ENCODE peak calls at places on chromosome 3, in nine cellular contexts. N is dorsolateral prefrontal cortex; V is SHP77 treated with DMSO at 0.1 percent for 48 hours; D is brain microvascular endothelial cell; S is NCI-H69; K is ovary; E is fibroblast of the conjunctiva; R is stimulated activated CD4-positive, alpha-beta T cell treated with anti-CD3 and anti-CD28 coated beads, Interleukin-12 subunit alpha, Interleukin-12 subunit beta, amount 100 ng/mL, for 48 hours; Q is non-pigmented ciliary epithelial cell. A is an unnamed sample.

GRCh38 chr3:9028134-9028533 is 64.9 kb upstream of the RAD18 start:
- DNase-seq in R (no peak), K (peak; percentile 95), N (peak; percentile 85), V (no peak), D (peak; percentile 11), S (no peak), E (peak; percentile 61), Q (no peak), A (peak; percentile 31)

GRCh38 chr3:171261487-171261886 is 198.7 kb downstream of the TNIK start:
- DNase-seq in R (no peak), K (no peak), Q (no peak), D (no peak), V (no peak), N (no peak), S (no peak), E (no peak), A (no peak)

GRCh38 chr3:37731895-37732294 is 129.8 kb upstream of the CTDSPL start:
- DNase-seq in K (no peak), R (no peak), S (no peak), D (no peak), E (no peak), Q (no peak), V (no peak), N (no peak), A (no peak)

GRCh38 chr3:126987129-126987528 is 4.2 kb downstream of the PLXNA1 start:
- DNase-seq in E (no peak), Q (no peak), D (no peak), V (no peak), K (no peak), N (no peak), R (no peak), S (no peak), A (no peak)

GRCh38 chr3:57036952-57037351 is 23.5 kb upstream of the SPATA12 start:
- DNase-seq in K (no peak), Q (no peak), V (no peak), D (no peak), S (no peak), N (no peak), R (no peak), E (no peak), A (no peak)

GRCh38 chr3:32109256-32109655 is 2.8 kb downstream of the GPD1L start:
- DNase-seq in S (peak; percentile 49), V (no peak), R (no peak), N (peak; percentile 66), K (peak; percentile 81), Q (no peak), E (peak; percentile 74), D (peak; percentile 9), A (peak; percentile 67)

GRCh38 chr3:165874663-165875489 is 37.7 kb upstream of the BCHE start:
- DNase-seq in K (no peak), Q (no peak), E (no peak), S (no peak), N (no peak), R (no peak), V (no peak), D (no peak), A (no peak)

GRCh38 chr3:110755345-110755744 is 316.3 kb upstream of the NECTIN3 start:
- DNase-seq in R (no peak), V (no peak), N (no peak), E (no peak), K (no peak), D (no peak), S (no peak), Q (no peak), A (no peak)

GRCh38 chr3:150216866-150217600 is 191.1 kb upstream of the TSC22D2 start:
- DNase-seq in R (no peak), S (peak; percentile 83), K (no peak), N (no peak), Q (no peak), D (no peak), E (no peak), V (no peak), A (no peak)

GRCh38 chr3:46353639-46354410 is at the start of gene CCR2:
- DNase-seq in S (no peak), V (no peak), K (no peak), E (no peak), N (no peak), D (no peak), R (no peak), Q (no peak), A (no peak)

GRCh38 chr3:57163751-57164150 is 1.4 kb downstream of the IL17RD start:
- DNase-seq in R (no peak), Q (no peak), V (no peak), K (no peak), N (no peak), D (no peak), S (no peak), E (no peak), A (no peak)

GRCh38 chr3:42489116-42489936 is 13.1 kb upstream of the VIPR1 start:
- DNase-seq in S (no peak), R (no peak), K (no peak), D (no peak), E (no peak), N (no peak), V (no peak), Q (no peak), A (no peak)

GRCh38 chr3:25074151-25074550 is 353.9 kb upstream of the RARB start:
- DNase-seq in V (no peak), R (no peak), N (no peak), S (peak; percentile 30), K (no peak), E (no peak), Q (no peak), D (no peak), A (no peak)

GRCh38 chr3:127037021-127037400 is 54.1 kb downstream of the PLXNA1 start:
- DNase-seq in N (no peak), V (no peak), E (no peak), Q (no peak), K (no peak), S (no peak), D (no peak), R (no peak), A (no peak)

GRCh38 chr3:10370429-10370828 is 49.5 kb upstream of the SEC13 start:
- DNase-seq in D (peak; percentile 64), N (peak; percentile 75), K (no peak), S (no peak), R (no peak), E (no peak), Q (no peak), V (peak; percentile 5), A (no peak)

GRCh38 chr3:46619845-46620778 is 7.8 kb downstream of the FAM240A start:
- DNase-seq in N (no peak), E (no peak), Q (no peak), R (no peak), D (no peak), S (peak; percentile 64), K (no peak), V (no peak), A (no peak)

GRCh38 chr3:8303466-8303865 is 198.2 kb upstream of the LMCD1 start:
- DNase-seq in K (no peak), S (no peak), N (no peak), V (peak; percentile 43), Q (no peak), R (no peak), E (no peak), D (no peak), A (no peak)

GRCh38 chr3:184077881-184078280 is 19.0 kb upstream of the HTR3E start:
- DNase-seq in K (no peak), Q (no peak), S (peak; percentile 48), N (no peak), R (no peak), E (no peak), D (no peak), V (no peak), A (no peak)

GRCh38 chr3:44439499-44440295 is 37.8 kb downstream of the ZNF445 start:
- DNase-seq in R (peak; percentile 72), Q (peak; percentile 56), E (no peak), K (peak; percentile 33), V (no peak), S (no peak), D (peak; percentile 93), N (peak; percentile 3), A (no peak)

GRCh38 chr3:196903740-196904139 is 36.0 kb downstream of the SENP5 start:
- DNase-seq in E (no peak), R (no peak), Q (no peak), D (no peak), S (no peak), V (no peak), N (no peak), K (no peak), A (no peak)

GRCh38 chr3:122189357-122189756 is 5.9 kb downstream of the CASR start:
- DNase-seq in S (no peak), Q (no peak), K (no peak), D (no peak), N (no peak), V (no peak), E (no peak), R (no peak), A (no peak)

GRCh38 chr3:2172561-2173171 is 74.0 kb downstream of the CNTN4 start:
- DNase-seq in N (no peak), S (peak; percentile 92), E (no peak), R (no peak), V (peak; percentile 31), Q (no peak), K (no peak), D (no peak), A (no peak)

GRCh38 chr3:193803288-193803687 is 210.3 kb downstream of the OPA1 start:
- DNase-seq in Q (no peak), V (no peak), N (no peak), D (no peak), S (peak; percentile 87), E (no peak), K (no peak), R (no peak), A (no peak)

GRCh38 chr3:176046717-176047116 is 1150.6 kb downstream of the TBL1XR1 start:
- DNase-seq in D (no peak), R (no peak), N (no peak), K (no peak), Q (no peak), V (no peak), E (no peak), S (peak; percentile 74), A (no peak)

GRCh38 chr3:12444582-12445468 is 39.5 kb upstream of the TSEN2 start:
- DNase-seq in K (no peak), V (no peak), R (no peak), N (no peak), S (peak; percentile 70), Q (no peak), E (no peak), D (peak; percentile 19), A (no peak)

GRCh38 chr3:144270100-144270499 is 298.5 kb downstream of the DIPK2A start:
- DNase-seq in S (no peak), R (no peak), V (no peak), D (no peak), Q (no peak), E (no peak), K (no peak), N (no peak), A (no peak)

GRCh38 chr3:143134446-143134845 is 14.9 kb downstream of the CHST2 start:
- DNase-seq in R (no peak), K (no peak), E (no peak), Q (no peak), V (no peak), N (no peak), D (no peak), S (peak; percentile 94), A (no peak)

GRCh38 chr3:65632409-65632808 is 406.3 kb downstream of the MAGI1 start:
- DNase-seq in V (no peak), Q (no peak), R (no peak), E (no peak), S (no peak), N (no peak), D (no peak), K (no peak), A (no peak)

GRCh38 chr3:105444725-105445124 is 78.0 kb downstream of the ALCAM start:
- DNase-seq in N (no peak), S (no peak), V (no peak), E (no peak), K (no peak), Q (no peak), D (no peak), R (no peak), A (no peak)

GRCh38 chr3:12807960-12808359 is 11.5 kb downstream of the CAND2 start:
- DNase-seq in K (no peak), Q (no peak), E (no peak), V (no peak), D (no peak), N (no peak), R (no peak), S (no peak), A (no peak)

GRCh38 chr3:177371903-177372302 is 174.6 kb upstream of the TBL1XR1 start:
- DNase-seq in S (peak; percentile 96), N (no peak), R (no peak), K (no peak), D (no peak), E (no peak), V (peak; percentile 81), Q (no peak), A (no peak)

A was measured in DMS 273 treated with DMSO at 0.1 percent for 48 hours.